ENCODE peak calls at places on chromosomes 12 and 14, in five cellular contexts. One of them, this sample, is unnamed.

GRCh38 chr12:91377456-91377855 is 194.8 kb upstream of the DCN start:
- DNase-seq in IMR-90: no peak
- DNase-seq in mesenchymal stem cell: peak; percentile 6
- DNase-seq in H1: no peak
- DNase-seq in neuronal stem cell: no peak
- DNase-seq in this sample: peak; percentile 46

GRCh38 chr12:49548822-49549648 is 10.2 kb downstream of the KCNH3 start:
- DNase-seq in IMR-90: no peak
- DNase-seq in mesenchymal stem cell: peak; percentile 32
- DNase-seq in H1: no peak
- DNase-seq in neuronal stem cell: peak; percentile 41
- DNase-seq in this sample: peak; percentile 40

GRCh38 chr14:64696355-64696844 is 7.8 kb upstream of the PLEKHG3 start:
- DNase-seq in IMR-90: no peak
- DNase-seq in mesenchymal stem cell: no peak
- DNase-seq in H1: no peak
- DNase-seq in neuronal stem cell: no peak
- DNase-seq in this sample: no peak

GRCh38 chr14:25537846-25538455 is 488.0 kb upstream of the STXBP6 start:
- DNase-seq in IMR-90: no peak
- DNase-seq in mesenchymal stem cell: no peak
- DNase-seq in H1: peak; percentile 31
- DNase-seq in neuronal stem cell: peak; percentile 27
- DNase-seq in this sample: peak; percentile 3

GRCh38 chr14:60188115-60188514 is 22.9 kb upstream of the DHRS7 start:
- DNase-seq in IMR-90: no peak
- DNase-seq in mesenchymal stem cell: no peak
- DNase-seq in H1: no peak
- DNase-seq in neuronal stem cell: no peak
- DNase-seq in this sample: no peak

GRCh38 chr12:107091381-107091780 is 2.0 kb downstream of the CRY1 start:
- DNase-seq in IMR-90: peak; percentile 64
- DNase-seq in mesenchymal stem cell: peak; percentile 51
- DNase-seq in H1: no peak
- DNase-seq in neuronal stem cell: no peak
- DNase-seq in this sample: no peak

GRCh38 chr12:3964404-3964803 is 91.2 kb upstream of the PARP11 start:
- DNase-seq in IMR-90: no peak
- DNase-seq in mesenchymal stem cell: no peak
- DNase-seq in H1: peak; percentile 17
- DNase-seq in neuronal stem cell: peak; percentile 21
- DNase-seq in this sample: peak; percentile 27

GRCh38 chr14:75295491-75296338 is 17.1 kb downstream of the FOS start:
- DNase-seq in IMR-90: peak; percentile 64
- DNase-seq in mesenchymal stem cell: peak; percentile 86
- DNase-seq in H1: no peak
- DNase-seq in neuronal stem cell: peak; percentile 79
- DNase-seq in this sample: peak; percentile 84

GRCh38 chr12:26374934-26375333 is 179.6 kb downstream of the SSPN start:
- DNase-seq in IMR-90: peak; percentile 52
- DNase-seq in mesenchymal stem cell: no peak
- DNase-seq in H1: no peak
- DNase-seq in neuronal stem cell: no peak
- DNase-seq in this sample: no peak

GRCh38 chr14:76391981-76392690 is 16.2 kb downstream of the ESRRB start:
- DNase-seq in IMR-90: no peak
- DNase-seq in mesenchymal stem cell: no peak
- DNase-seq in H1: no peak
- DNase-seq in neuronal stem cell: no peak
- DNase-seq in this sample: no peak

GRCh38 chr14:88476375-88476774 is 78.4 kb downstream of the PTPN21 start:
- DNase-seq in IMR-90: no peak
- DNase-seq in mesenchymal stem cell: no peak
- DNase-seq in H1: no peak
- DNase-seq in neuronal stem cell: no peak
- DNase-seq in this sample: peak; percentile 90

GRCh38 chr12:100356646-100357223 is at the start of gene SLC17A8:
- DNase-seq in IMR-90: no peak
- DNase-seq in mesenchymal stem cell: no peak
- DNase-seq in H1: peak; percentile 13
- DNase-seq in neuronal stem cell: peak; percentile 30
- DNase-seq in this sample: no peak

GRCh38 chr12:113236539-113237354 is 15.5 kb downstream of the TPCN1 start:
- DNase-seq in IMR-90: no peak
- DNase-seq in mesenchymal stem cell: no peak
- DNase-seq in H1: no peak
- DNase-seq in neuronal stem cell: no peak
- DNase-seq in this sample: no peak

GRCh38 chr14:90829677-90830076 is 13.4 kb upstream of the TTC7B start:
- DNase-seq in IMR-90: no peak
- DNase-seq in mesenchymal stem cell: no peak
- DNase-seq in H1: no peak
- DNase-seq in neuronal stem cell: no peak
- DNase-seq in this sample: no peak

GRCh38 chr14:55274760-55275159 is 3.5 kb downstream of the FBXO34 start:
- DNase-seq in IMR-90: peak; percentile 84
- DNase-seq in mesenchymal stem cell: peak; percentile 58
- DNase-seq in H1: no peak
- DNase-seq in neuronal stem cell: no peak
- DNase-seq in this sample: peak; percentile 86

GRCh38 chr12:104630230-104630670 is 173.5 kb downstream of the CHST11 start:
- DNase-seq in IMR-90: no peak
- DNase-seq in mesenchymal stem cell: no peak
- DNase-seq in H1: no peak
- DNase-seq in neuronal stem cell: no peak
- DNase-seq in this sample: no peak

GRCh38 chr14:79293482-79293881 is 917.8 kb downstream of the DIO2 start:
- DNase-seq in IMR-90: peak; percentile 15
- DNase-seq in mesenchymal stem cell: no peak
- DNase-seq in H1: no peak
- DNase-seq in neuronal stem cell: no peak
- DNase-seq in this sample: no peak

GRCh38 chr14:99982449-99983250 is 82.6 kb upstream of the EVL start:
- DNase-seq in IMR-90: peak; percentile 74
- DNase-seq in mesenchymal stem cell: peak; percentile 71
- DNase-seq in H1: peak; percentile 46
- DNase-seq in neuronal stem cell: peak; percentile 54
- DNase-seq in this sample: no peak

GRCh38 chr14:100711117-100711462 is 15.6 kb upstream of the DLK1 start:
- DNase-seq in IMR-90: no peak
- DNase-seq in mesenchymal stem cell: no peak
- DNase-seq in H1: no peak
- DNase-seq in neuronal stem cell: no peak
- DNase-seq in this sample: no peak

GRCh38 chr12:6647083-6647604 is at the start of gene ACRBP:
- DNase-seq in IMR-90: peak; percentile 14
- DNase-seq in mesenchymal stem cell: peak; percentile 34
- DNase-seq in H1: no peak
- DNase-seq in neuronal stem cell: peak; percentile 50
- DNase-seq in this sample: peak; percentile 90

GRCh38 chr12:5884285-5884684 is 60.8 kb downstream of the ANO2 start:
- DNase-seq in IMR-90: no peak
- DNase-seq in mesenchymal stem cell: no peak
- DNase-seq in H1: no peak
- DNase-seq in neuronal stem cell: no peak
- DNase-seq in this sample: no peak

GRCh38 chr12:76595056-76595455 is 35.5 kb upstream of the OSBPL8 start:
- DNase-seq in IMR-90: no peak
- DNase-seq in mesenchymal stem cell: no peak
- DNase-seq in H1: no peak
- DNase-seq in neuronal stem cell: no peak
- DNase-seq in this sample: peak; percentile 31

GRCh38 chr12:22361785-22362184 is 27.3 kb upstream of the ST8SIA1 start:
- DNase-seq in IMR-90: no peak
- DNase-seq in mesenchymal stem cell: no peak
- DNase-seq in H1: peak; percentile 7
- DNase-seq in neuronal stem cell: no peak
- DNase-seq in this sample: no peak

GRCh38 chr14:73472182-73473114 is 14.1 kb upstream of the NUMB start:
- DNase-seq in IMR-90: peak; percentile 82
- DNase-seq in mesenchymal stem cell: peak; percentile 75
- DNase-seq in H1: no peak
- DNase-seq in neuronal stem cell: peak; percentile 33
- DNase-seq in this sample: peak; percentile 90

GRCh38 chr14:37595809-37596595 is 573 bp downstream of the TTC6 start:
- DNase-seq in IMR-90: peak; percentile 34
- DNase-seq in mesenchymal stem cell: peak; percentile 70
- DNase-seq in H1: no peak
- DNase-seq in neuronal stem cell: peak; percentile 46
- DNase-seq in this sample: peak; percentile 31

GRCh38 chr12:127389923-127390322 is 877.0 kb upstream of the TMEM132C start:
- DNase-seq in IMR-90: peak; percentile 60
- DNase-seq in mesenchymal stem cell: peak; percentile 55
- DNase-seq in H1: peak; percentile 19
- DNase-seq in neuronal stem cell: peak; percentile 42
- DNase-seq in this sample: no peak

GRCh38 chr12:95601626-95602025 is 50.4 kb upstream of the USP44 start:
- DNase-seq in IMR-90: peak; percentile 94
- DNase-seq in mesenchymal stem cell: peak; percentile 68
- DNase-seq in H1: no peak
- DNase-seq in neuronal stem cell: no peak
- DNase-seq in this sample: peak; percentile 70

GRCh38 chr12:114933428-114934160 is 249.6 kb upstream of the TBX3 start:
- DNase-seq in IMR-90: peak; percentile 94
- DNase-seq in mesenchymal stem cell: peak; percentile 97
- DNase-seq in H1: no peak
- DNase-seq in neuronal stem cell: no peak
- DNase-seq in this sample: peak; percentile 97

GRCh38 chr14:103801459-103801858 is 45.9 kb downstream of the PPP1R13B start:
- DNase-seq in IMR-90: peak; percentile 79
- DNase-seq in mesenchymal stem cell: peak; percentile 60
- DNase-seq in H1: no peak
- DNase-seq in neuronal stem cell: no peak
- DNase-seq in this sample: no peak

GRCh38 chr14:99677231-99677891 is 6.7 kb upstream of the CYP46A1 start:
- DNase-seq in IMR-90: no peak
- DNase-seq in mesenchymal stem cell: no peak
- DNase-seq in H1: no peak
- DNase-seq in neuronal stem cell: no peak
- DNase-seq in this sample: no peak

GRCh38 chr12:1847411-1847810 is 27.0 kb downstream of the LRTM2 start:
- DNase-seq in IMR-90: no peak
- DNase-seq in mesenchymal stem cell: no peak
- DNase-seq in H1: no peak
- DNase-seq in neuronal stem cell: no peak
- DNase-seq in this sample: no peak

GRCh38 chr14:24334431-24335271 is at the start of gene ADCY4:
- DNase-seq in IMR-90: no peak
- DNase-seq in mesenchymal stem cell: peak; percentile 34
- DNase-seq in H1: no peak
- DNase-seq in neuronal stem cell: no peak
- DNase-seq in this sample: no peak

DNA sequence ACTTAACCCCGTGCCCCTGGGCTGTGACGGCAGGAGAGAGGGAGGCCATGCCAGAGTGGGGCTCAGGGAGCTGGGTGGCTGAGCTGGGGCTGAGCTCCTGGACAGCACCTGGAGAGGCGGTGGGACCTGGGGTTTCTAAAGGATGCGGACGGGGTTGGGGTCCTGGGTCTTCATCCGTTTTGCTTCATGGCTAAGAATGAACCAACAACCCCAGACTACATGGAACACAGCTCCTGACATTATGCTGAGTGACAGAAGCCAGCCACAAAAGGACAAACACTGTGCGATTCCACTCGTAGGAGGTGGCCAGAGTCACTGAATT is 60.6 kb downstream of the NCOR2 start:
- DNase-seq in IMR-90: no peak
- DNase-seq in mesenchymal stem cell: no peak
- DNase-seq in H1: no peak
- DNase-seq in neuronal stem cell: no peak
- DNase-seq in this sample: no peak
- H3K79me1 ChIP-seq in IMR-90: peaks cover 98% of the 10 kb centered on the region
- H3K79me1 ChIP-seq in mesenchymal stem cell: no peaks in the 10 kb centered on the region
- H3K79me1 ChIP-seq in H1: peaks cover 44% of the 10 kb centered on the region
- H3K79me1 ChIP-seq in neuronal stem cell: peaks cover 36% of the 10 kb centered on the region
- H3K79me1 ChIP-seq in this sample: peaks cover 12% of the 10 kb centered on the region

GRCh38 chr14:94620597-94620996 is 8.4 kb downstream of the SERPINA3 start:
- DNase-seq in IMR-90: no peak
- DNase-seq in mesenchymal stem cell: no peak
- DNase-seq in H1: no peak
- DNase-seq in neuronal stem cell: no peak
- DNase-seq in this sample: no peak

GRCh38 chr14:94621358-94622134 is 9.4 kb downstream of the SERPINA3 start:
- DNase-seq in IMR-90: no peak
- DNase-seq in mesenchymal stem cell: no peak
- DNase-seq in H1: no peak
- DNase-seq in neuronal stem cell: no peak
- DNase-seq in this sample: no peak

GRCh38 chr14:94617366-94617941 is 5.3 kb downstream of the SERPINA3 start:
- DNase-seq in IMR-90: no peak
- DNase-seq in mesenchymal stem cell: no peak
- DNase-seq in H1: no peak
- DNase-seq in neuronal stem cell: no peak
- DNase-seq in this sample: no peak

GRCh38 chr14:94617988-94618822 is 6.0 kb downstream of the SERPINA3 start:
- DNase-seq in IMR-90: no peak
- DNase-seq in mesenchymal stem cell: no peak
- DNase-seq in H1: no peak
- DNase-seq in neuronal stem cell: no peak
- DNase-seq in this sample: no peak

GRCh38 chr14:94619297-94619696 is 7.1 kb downstream of the SERPINA3 start:
- DNase-seq in IMR-90: no peak
- DNase-seq in mesenchymal stem cell: no peak
- DNase-seq in H1: no peak
- DNase-seq in neuronal stem cell: no peak
- DNase-seq in this sample: no peak
- H4K91ac ChIP-seq in IMR-90: no peak overlapping the region
- H4K91ac ChIP-seq in mesenchymal stem cell: no peak overlapping the region
- H4K91ac ChIP-seq in H1: no peak overlapping the region
- H4K91ac ChIP-seq in neuronal stem cell: no peak overlapping the region
- H4K91ac ChIP-seq in this sample: no peak overlapping the region

GRCh38 chr12:50825372-50825838 is 17.3 kb upstream of the TMPRSS12 start:
- DNase-seq in IMR-90: peak; percentile 83
- DNase-seq in mesenchymal stem cell: peak; percentile 82
- DNase-seq in H1: no peak
- DNase-seq in neuronal stem cell: peak; percentile 24
- DNase-seq in this sample: no peak
- H3K4me3 ChIP-seq in IMR-90: no peak overlapping the region
- H3K4me3 ChIP-seq in mesenchymal stem cell: no peak overlapping the region
- H3K4me3 ChIP-seq in H1: no peak overlapping the region
- H3K4me3 ChIP-seq in neuronal stem cell: no peak overlapping the region
- H3K4me3 ChIP-seq in this sample: no peak overlapping the region

DNA sequence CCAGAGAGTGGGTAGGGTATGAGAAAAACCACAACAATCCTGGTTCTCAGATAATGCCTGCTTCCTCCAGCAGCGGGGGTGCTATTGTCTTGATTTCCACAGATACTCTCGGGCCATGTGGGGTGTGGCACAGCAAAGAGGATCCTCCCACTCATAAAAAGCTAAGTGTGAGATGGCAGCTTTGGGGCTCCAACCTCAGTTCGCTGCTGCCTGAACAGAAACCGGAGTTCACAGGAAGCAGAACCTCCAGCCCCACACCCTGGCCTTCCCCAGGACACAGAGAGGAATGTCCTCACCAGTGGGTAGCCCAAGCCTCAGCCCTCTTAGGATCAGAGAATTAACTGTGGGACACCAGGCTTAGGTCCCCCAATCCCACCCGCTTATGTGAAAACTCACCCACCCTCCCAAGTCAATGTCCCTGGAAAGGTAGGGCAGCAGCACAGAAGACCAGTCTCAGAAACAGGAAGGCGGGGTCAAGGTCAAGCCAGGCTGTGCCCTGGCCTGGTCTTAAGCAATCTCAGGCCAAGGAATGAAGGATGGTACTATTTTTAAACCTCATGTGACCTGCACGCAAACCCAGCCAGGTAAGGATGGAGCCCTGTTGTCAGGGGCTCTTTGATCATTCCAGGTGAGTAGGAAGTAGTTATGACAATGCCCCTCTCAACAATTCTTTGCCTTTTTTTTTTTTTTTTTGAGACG is 9.0 kb downstream of the KCTD10 start:
- DNase-seq in IMR-90: no peak
- DNase-seq in mesenchymal stem cell: no peak
- DNase-seq in H1: no peak
- DNase-seq in neuronal stem cell: no peak
- DNase-seq in this sample: no peak
- H3K79me1 ChIP-seq in IMR-90: peaks cover 87% of the 10 kb centered on the region
- H3K79me1 ChIP-seq in mesenchymal stem cell: no peaks in the 10 kb centered on the region
- H3K79me1 ChIP-seq in H1: peaks cover 28% of the 10 kb centered on the region
- H3K79me1 ChIP-seq in neuronal stem cell: peaks cover 8% of the 10 kb centered on the region
- H3K79me1 ChIP-seq in this sample: peaks cover 23% of the 10 kb centered on the region